ENCODE peak calls at places on chromosome 21, in nine cellular contexts. N is NCI-H1930, K is T-cell, J is SW480, G is AG08395, Z is sciatic nerve, B is NB4, W is iris pigment epithelial cell, I is HuH-7.5. Q is an unnamed sample.
A peak's percentile ranks its signal among the peaks of the same experiment; 100 is the strongest.

GRCh38 chr21:19463966-19464365 is 1060.4 kb upstream of the TMPRSS15 start:
- DNase-seq in N (no peak), K (no peak), J (no peak), G (no peak), Z (no peak), B (no peak), W (peak; percentile 11), I (no peak), Q (peak; percentile 6)

GRCh38 chr21:46014828-46015227 is 33.3 kb downstream of the COL6A1 start:
- DNase-seq in N (no peak), K (no peak), J (no peak), G (no peak), Z (no peak), B (no peak), W (no peak), I (no peak), Q (no peak)

GRCh38 chr21:33069994-33070811 is at the start of gene OLIG1:
- DNase-seq in N (peak; percentile 41), K (no peak), J (peak; percentile 60), G (peak; percentile 11), Z (no peak), B (peak; percentile 95), W (peak; percentile 42), I (no peak), Q (peak; percentile 19)

GRCh38 chr21:45286671-45287437 is 841 bp downstream of the POFUT2 start:
- DNase-seq in N (no peak), K (no peak), J (no peak), G (no peak), Z (peak; percentile 64), B (no peak), W (no peak), I (no peak), Q (peak; percentile 48)

GRCh38 chr21:46237474-46237873 is 8.9 kb upstream of the LSS start:
- DNase-seq in N (no peak), K (no peak), J (no peak), G (no peak), Z (no peak), B (no peak), W (peak; percentile 26), I (no peak), Q (no peak)

GRCh38 chr21:33360281-33360680 is 35.5 kb downstream of the IFNAR1 start:
- DNase-seq in N (no peak), K (no peak), J (no peak), G (peak; percentile 55), Z (no peak), B (no peak), W (peak; percentile 72), I (no peak), Q (no peak)

GRCh38 chr21:46092026-46092764 is 5.7 kb upstream of the COL6A2 start:
- DNase-seq in N (no peak), K (no peak), J (no peak), G (peak; percentile 95), Z (peak; percentile 77), B (no peak), W (peak; percentile 96), I (no peak), Q (peak; percentile 98)

GRCh38 chr21:41792711-41793110 is 25.9 kb upstream of the RIPK4 start:
- DNase-seq in N (no peak), K (no peak), J (no peak), G (no peak), Z (no peak), B (no peak), W (no peak), I (no peak), Q (no peak)

GRCh38 chr21:39187141-39187540 is 3.9 kb upstream of the PSMG1 start:
- DNase-seq in N (no peak), K (no peak), J (no peak), G (no peak), Z (no peak), B (no peak), W (no peak), I (no peak), Q (no peak)

GRCh38 chr21:36749935-36750578 is 51.1 kb downstream of the SIM2 start:
- DNase-seq in N (no peak), K (no peak), J (no peak), G (no peak), Z (no peak), B (no peak), W (peak; percentile 67), I (no peak), Q (peak; percentile 96)

GRCh38 chr21:14382486-14382834 is 486 bp downstream of the HSPA13 start:
- DNase-seq in N (peak; percentile 25), K (no peak), J (no peak), G (peak; percentile 3), Z (peak; percentile 63), B (no peak), W (peak; percentile 20), I (no peak), Q (no peak)

GRCh38 chr21:15549671-15550070 is 180.1 kb upstream of the USP25 start:
- DNase-seq in N (no peak), K (no peak), J (no peak), G (peak; percentile 56), Z (no peak), B (no peak), W (peak; percentile 37), I (no peak), Q (peak; percentile 8)

GRCh38 chr21:32321480-32321879 is 22.8 kb downstream of the MRAP start:
- DNase-seq in N (no peak), K (no peak), J (no peak), G (no peak), Z (no peak), B (no peak), W (no peak), I (no peak), Q (no peak)

GRCh38 chr21:37496972-37497371 is 130.4 kb downstream of the DYRK1A start:
- DNase-seq in N (no peak), K (no peak), J (peak; percentile 19), G (no peak), Z (no peak), B (no peak), W (peak; percentile 14), I (no peak), Q (peak; percentile 12)

GRCh38 chr21:44718571-44718970 is 7.2 kb upstream of the TSPEAR start:
- DNase-seq in N (no peak), K (no peak), J (no peak), G (no peak), Z (peak; percentile 39), B (no peak), W (no peak), I (no peak), Q (no peak)

GRCh38 chr21:31537872-31538576 is 121.5 kb upstream of the SOD1 start:
- DNase-seq in N (no peak), K (no peak), J (no peak), G (no peak), Z (no peak), B (peak; percentile 19), W (no peak), I (no peak), Q (no peak)

GRCh38 chr21:46191686-46192575 is 7.7 kb upstream of the SPATC1L start:
- DNase-seq in N (no peak), K (no peak), J (no peak), G (no peak), Z (peak; percentile 56), B (no peak), W (no peak), I (no peak), Q (no peak)

GRCh38 chr21:43341349-43342163 is 85.4 kb downstream of the SIK1 start:
- DNase-seq in N (no peak), K (no peak), J (peak; percentile 37), G (no peak), Z (no peak), B (no peak), W (no peak), I (no peak), Q (peak; percentile 40)

GRCh38 chr21:33761104-33762036 is 119.1 kb downstream of the ITSN1 start:
- DNase-seq in N (no peak), K (no peak), J (peak; percentile 87), G (peak; percentile 86), Z (no peak), B (peak; percentile 70), W (peak; percentile 100), I (peak; percentile 24), Q (peak; percentile 98)

GRCh38 chr21:43938751-43939442 is 73.2 kb upstream of the TRAPPC10 start:
- DNase-seq in N (peak; percentile 65), K (peak; percentile 83), J (peak; percentile 90), G (peak; percentile 85), Z (peak; percentile 86), B (peak; percentile 75), W (peak; percentile 64), I (peak; percentile 94), Q (peak; percentile 85)

GRCh38 chr21:27026501-27026900 is 59.6 kb upstream of the ADAMTS5 start:
- DNase-seq in N (no peak), K (no peak), J (no peak), G (no peak), Z (no peak), B (no peak), W (peak; percentile 16), I (no peak), Q (no peak)

GRCh38 chr21:34899760-34900159 is 149.3 kb downstream of the RUNX1 start:
- DNase-seq in N (no peak), K (no peak), J (no peak), G (no peak), Z (no peak), B (no peak), W (no peak), I (no peak), Q (no peak)

GRCh38 chr21:26140185-26140584 is 30.4 kb downstream of the APP start:
- DNase-seq in N (no peak), K (no peak), J (peak; percentile 47), G (peak; percentile 76), Z (no peak), B (peak; percentile 3), W (peak; percentile 100), I (peak; percentile 11), Q (peak; percentile 99)

GRCh38 chr21:17051054-17051453 is 461.8 kb upstream of the CXADR start:
- DNase-seq in N (no peak), K (no peak), J (no peak), G (peak; percentile 4), Z (no peak), B (no peak), W (no peak), I (no peak), Q (no peak)

GRCh38 chr21:46057710-46058241 is 40.1 kb upstream of the COL6A2 start:
- DNase-seq in N (no peak), K (no peak), J (no peak), G (no peak), Z (peak; percentile 57), B (no peak), W (no peak), I (no peak), Q (no peak)

GRCh38 chr21:17387030-17387617 is 125.7 kb upstream of the CXADR start:
- DNase-seq in N (peak; percentile 55), K (no peak), J (peak; percentile 80), G (peak; percentile 51), Z (peak; percentile 63), B (peak; percentile 56), W (peak; percentile 53), I (peak; percentile 6), Q (peak; percentile 58)

GRCh38 chr21:44939532-44940115 is at the start of gene SLX9:
- DNase-seq in N (peak; percentile 77), K (peak; percentile 70), J (peak; percentile 83), G (peak; percentile 93), Z (peak; percentile 85), B (peak; percentile 88), W (peak; percentile 83), I (peak; percentile 89), Q (peak; percentile 73)

GRCh38 chr21:31248598-31248997 is 95.5 kb downstream of the TIAM1 start:
- DNase-seq in N (no peak), K (no peak), J (no peak), G (no peak), Z (no peak), B (no peak), W (peak; percentile 73), I (no peak), Q (peak; percentile 68)

GRCh38 chr21:44880762-44881585 is 7.5 kb upstream of the PTTG1IP start:
- DNase-seq in N (no peak), K (no peak), J (peak; percentile 78), G (peak; percentile 67), Z (no peak), B (peak; percentile 94), W (peak; percentile 75), I (no peak), Q (peak; percentile 75)

GRCh38 chr21:42654179-42654912 is 925 bp downstream of the PDE9A start:
- DNase-seq in N (no peak), K (no peak), J (peak; percentile 52), G (no peak), Z (no peak), B (peak; percentile 78), W (no peak), I (peak; percentile 78), Q (peak; percentile 75)